ENCODE peak calls at places on chromosomes 5 and 9, in ten cellular contexts. O is A549, L is HCT116, S is H1, U is esophagus squamous epithelium, D is HepG2, X is spleen, N is tibial nerve, V is Peyer's patch, I is transverse colon. Y is an unnamed sample.

GRCh38 chr5:34699155-34700077 is 43.3 kb downstream of the RAI14 start:
- DNase-seq in X (no peak), D (no peak), L (no peak), V (no peak), O (no peak), S (no peak), I (peak; percentile 56), U (no peak), N (no peak), Y (no peak)

GRCh38 chr9:89664896-89665329 is 60.1 kb downstream of the GADD45G start:
- DNase-seq in V (peak; percentile 82), D (no peak), X (no peak), I (peak; percentile 85), U (no peak), S (no peak), N (no peak), L (no peak), O (no peak), Y (no peak)

GRCh38 chr9:104843644-104844226 is 79.8 kb downstream of the NIPSNAP3B start:
- DNase-seq in V (no peak), X (no peak), U (no peak), S (no peak), N (no peak), L (no peak), D (no peak), I (no peak), O (no peak), Y (no peak)

GRCh38 chr5:143033535-143034260 is 263.5 kb downstream of the ARHGAP26 start:
- DNase-seq in I (no peak), X (no peak), O (peak; percentile 31), L (peak; percentile 80), S (no peak), V (no peak), U (no peak), D (no peak), N (no peak), Y (no peak)

GRCh38 chr5:55173696-55174101 is 722 bp upstream of the CDC20B start:
- DNase-seq in I (no peak), N (no peak), X (no peak), S (no peak), V (no peak), O (no peak), U (no peak), D (no peak), L (no peak), Y (no peak)

GRCh38 chr5:133925269-133925668 is 43.2 kb downstream of the C5orf15 start:
- DNase-seq in V (no peak), X (no peak), I (no peak), N (no peak), S (no peak), L (no peak), D (no peak), O (no peak), U (no peak), Y (no peak)

GRCh38 chr9:84851935-84852585 is 182.5 kb downstream of the NTRK2 start:
- DNase-seq in U (no peak), X (no peak), L (peak; percentile 68), N (peak; percentile 22), I (no peak), D (no peak), O (peak; percentile 94), V (no peak), S (no peak), Y (peak; percentile 59)

GRCh38 chr5:8685704-8686103 is 816.8 kb downstream of the MTRR start:
- DNase-seq in L (no peak), N (no peak), V (no peak), O (no peak), U (no peak), S (no peak), D (no peak), X (no peak), I (no peak), Y (no peak)

GRCh38 chr5:14011089-14012004 is 66.9 kb upstream of the DNAH5 start:
- DNase-seq in V (peak; percentile 86), N (peak; percentile 71), X (peak; percentile 93), L (peak; percentile 52), O (peak; percentile 93), D (peak; percentile 78), S (peak; percentile 94), U (no peak), I (peak; percentile 84), Y (peak; percentile 91)
- H3K27ac ChIP-seq in V (no peak overlapping the region), N (peak overlapping the region; percentile 32), X (peak overlapping the region; percentile 58), L (peak overlapping the region; percentile 62), O (peak overlapping the region; percentile 91), D (no peak overlapping the region), S (peak overlapping the region; percentile 33), U (peak overlapping the region; percentile 32), I (peak overlapping the region; percentile 72), Y (peak overlapping the region; percentile 4)

GRCh38 chr5:119269061-119269579 is 86.7 kb upstream of the TNFAIP8 start:
- DNase-seq in N (no peak), U (no peak), L (peak; percentile 7), D (peak; percentile 10), X (peak; percentile 88), O (peak; percentile 53), S (no peak), V (peak; percentile 62), I (peak; percentile 61), Y (peak; percentile 41)

GRCh38 chr5:119270121-119270565 is 85.7 kb upstream of the TNFAIP8 start:
- DNase-seq in S (no peak), O (no peak), N (no peak), U (no peak), V (no peak), X (no peak), L (no peak), I (no peak), D (no peak), Y (no peak)

GRCh38 chr5:119273391-119273839 is 82.4 kb upstream of the TNFAIP8 start:
- DNase-seq in U (no peak), X (peak; percentile 85), V (no peak), D (no peak), S (no peak), N (no peak), O (no peak), I (no peak), L (no peak), Y (peak; percentile 33)

GRCh38 chr5:119271758-119272730 is 83.8 kb upstream of the TNFAIP8 start:
- DNase-seq in X (no peak), O (no peak), S (no peak), N (no peak), D (no peak), I (no peak), L (no peak), V (no peak), U (no peak), Y (no peak)

DNA sequence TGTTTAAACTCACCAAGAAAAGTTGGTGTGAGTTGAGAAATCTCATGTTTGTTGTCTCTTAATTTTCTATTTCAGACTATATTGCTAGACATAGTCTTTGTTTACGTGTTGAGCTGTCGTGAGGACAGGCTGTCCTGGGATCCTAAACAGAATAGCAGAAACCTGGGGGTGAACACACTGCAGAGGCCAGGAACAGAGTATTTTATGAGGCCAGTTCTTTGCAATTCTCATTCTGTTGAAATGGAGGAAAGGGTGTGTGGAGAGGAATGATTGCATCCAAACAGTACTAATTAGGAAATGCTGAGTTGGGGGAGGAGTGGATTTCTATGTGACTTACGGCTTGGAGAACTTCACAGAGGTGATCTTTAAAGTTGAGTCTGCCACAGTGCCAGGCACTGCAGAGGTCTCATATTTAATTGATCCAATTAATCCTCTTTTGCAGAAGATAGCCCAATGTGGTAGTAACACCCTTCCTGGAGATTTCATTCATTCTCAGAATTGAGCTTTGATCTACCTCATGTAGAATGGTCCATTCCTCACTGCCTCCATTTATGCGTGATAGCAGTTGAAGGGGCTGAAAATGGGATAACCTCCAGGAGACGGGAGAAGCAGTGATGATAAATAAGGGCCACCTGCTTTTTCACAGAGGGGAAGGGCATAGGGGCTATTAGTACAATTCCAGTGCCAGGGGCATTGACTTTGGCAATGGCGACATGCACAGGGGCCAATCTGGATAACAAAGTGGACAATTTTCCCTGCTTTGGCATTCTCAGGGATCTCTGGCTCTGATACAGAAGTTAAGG is 84.7 kb upstream of the TNFAIP8 start:
- DNase-seq in V (no peak), L (no peak), I (no peak), O (no peak), D (no peak), X (no peak), N (no peak), S (no peak), U (no peak), Y (no peak)
- H3K4me1 ChIP-seq in V (peaks cover 15% of the 10 kb centered on the region), L (peaks cover 38% of the 10 kb centered on the region), I (peaks cover 44% of the 10 kb centered on the region), O (peaks cover 63% of the 10 kb centered on the region), D (peaks cover 52% of the 10 kb centered on the region), X (peaks cover 74% of the 10 kb centered on the region), N (peaks cover 16% of the 10 kb centered on the region), S (peaks cover 2% of the 10 kb centered on the region), U (no peaks in the 10 kb centered on the region), Y (no peaks in the 10 kb centered on the region)

GRCh38 chr9:127223266-127223665 is 41.3 kb upstream of the GARNL3 start:
- DNase-seq in O (no peak), N (no peak), L (no peak), V (no peak), I (no peak), D (no peak), X (no peak), S (no peak), U (no peak), Y (no peak)

GRCh38 chr9:127223810-127224177 is 40.8 kb upstream of the GARNL3 start:
- DNase-seq in U (no peak), D (no peak), X (peak; percentile 78), L (no peak), I (no peak), V (no peak), N (no peak), S (no peak), O (no peak), Y (no peak)

GRCh38 chr9:127224883-127225739 is 39.5 kb upstream of the GARNL3 start:
- DNase-seq in I (peak; percentile 98), L (peak; percentile 63), D (peak; percentile 74), V (peak; percentile 99), O (peak; percentile 90), S (peak; percentile 98), N (peak; percentile 99), X (peak; percentile 98), U (peak; percentile 90), Y (peak; percentile 97)

GRCh38 chr9:127225747-127226646 is 38.6 kb upstream of the GARNL3 start:
- DNase-seq in V (no peak), L (no peak), O (no peak), S (no peak), N (no peak), U (no peak), D (no peak), X (peak; percentile 78), I (no peak), Y (no peak)

DNA sequence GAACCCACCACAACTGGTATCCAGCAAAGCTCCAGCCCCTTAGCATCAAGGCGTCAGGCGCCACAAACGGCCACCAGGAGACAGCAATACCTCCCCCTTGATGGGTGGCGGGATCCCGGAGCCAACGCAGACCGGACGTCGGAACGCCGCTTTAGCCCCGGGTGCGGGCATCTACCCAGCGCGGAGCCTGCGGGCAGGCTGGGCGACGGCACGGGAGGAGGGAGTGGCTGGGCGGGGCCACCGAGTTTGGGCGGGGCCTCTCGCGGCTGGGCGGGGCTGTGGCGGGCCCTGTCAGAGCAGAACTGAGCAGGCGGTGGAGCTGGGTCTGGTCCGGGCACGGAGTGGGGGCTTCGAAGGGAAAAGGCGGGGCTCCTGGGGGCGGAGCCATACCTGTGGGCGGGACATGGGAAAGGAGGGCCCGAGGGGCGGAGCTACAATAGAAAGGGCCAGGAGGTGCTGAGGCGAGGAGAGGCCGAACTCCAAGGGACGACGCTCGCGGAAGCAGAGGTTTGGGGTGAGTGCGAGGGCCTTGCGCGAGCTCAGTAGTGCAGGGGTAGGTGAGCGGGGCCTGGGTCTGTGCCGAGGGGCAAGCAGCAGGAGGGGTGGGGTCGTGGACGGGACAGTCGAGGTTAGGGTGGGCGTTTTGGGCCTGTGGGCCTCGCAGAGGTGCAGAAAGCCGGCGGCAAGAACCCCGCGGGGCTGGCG is 40.2 kb upstream of the GARNL3 start:
- DNase-seq in L (peak; percentile 85), O (peak; percentile 91), U (peak; percentile 50), N (peak; percentile 83), D (peak; percentile 85), X (peak; percentile 96), S (peak; percentile 100), I (peak; percentile 94), V (peak; percentile 94), Y (peak; percentile 96)
- TF ChIP-seq POLR2A in L (no peak), O (no peak), U (no peak), N (no peak), D (peak; percentile 35), X (no peak), S (peak; percentile 37), I (peak; percentile 68), V (peak; percentile 50), Y (peak; percentile 30)

GRCh38 chr9:21095561-21095960 is 17.8 kb upstream of the IFNB1 start:
- DNase-seq in I (no peak), N (no peak), U (no peak), L (no peak), S (no peak), O (no peak), X (no peak), V (no peak), D (no peak), Y (no peak)
- H3K27ac ChIP-seq in I (peak overlapping the region; percentile 61), N (peak overlapping the region; percentile 21), U (no peak overlapping the region), L (no peak overlapping the region), S (no peak overlapping the region), O (no peak overlapping the region), X (no peak overlapping the region), V (no peak overlapping the region), D (no peak overlapping the region), Y (no peak overlapping the region)

Y was measured in heart left ventricle.